ENCODE peak calls at places on chromosomes 11 and 22, in six cellular contexts. Q is effector memory CD4-positive, alpha-beta T cell; F is mesendoderm; E is neuronal stem cell; V is left ventricle myocardium inferior; Y is right cardiac atrium. C is an unnamed sample.

GRCh38 chr22:37925311-37925710 is 19.2 kb downstream of the MICALL1 start:
- DNase-seq in Q (no peak), F (no peak), E (no peak), V (no peak), Y (no peak), C (no peak)

GRCh38 chr11:5507177-5507576 is 2.6 kb downstream of the UBQLN3 start:
- DNase-seq in Q (no peak), F (peak; percentile 6), E (no peak), V (no peak), Y (no peak), C (no peak)

GRCh38 chr11:129189646-129190045 is 2.5 kb downstream of the ARHGAP32 start:
- DNase-seq in Q (no peak), F (no peak), E (no peak), V (no peak), Y (no peak), C (no peak)

GRCh38 chr11:27217948-27218410 is 145.0 kb downstream of the CCDC34 start:
- DNase-seq in Q (no peak), F (no peak), E (no peak), V (no peak), Y (peak; percentile 32), C (no peak)

GRCh38 chr11:118921121-118921928 is 4.4 kb downstream of the BCL9L start:
- DNase-seq in Q (no peak), F (peak; percentile 93), E (no peak), V (peak; percentile 68), Y (peak; percentile 89), C (peak; percentile 41)

GRCh38 chr11:109612481-109612880 is 190.5 kb downstream of the C11orf87 start:
- DNase-seq in Q (no peak), F (no peak), E (no peak), V (no peak), Y (no peak), C (no peak)

GRCh38 chr22:23237201-23237798 is 57.0 kb downstream of the BCR start:
- DNase-seq in Q (no peak), F (peak; percentile 96), E (peak; percentile 52), V (peak; percentile 88), Y (peak; percentile 90), C (no peak)

GRCh38 chr11:110777765-110778164 is 65.5 kb upstream of the ARHGAP20 start:
- DNase-seq in Q (no peak), F (no peak), E (no peak), V (no peak), Y (no peak), C (peak; percentile 14)

GRCh38 chr11:108616549-108616948 is 23.0 kb upstream of the EXPH5 start:
- DNase-seq in Q (no peak), F (peak; percentile 88), E (no peak), V (no peak), Y (no peak), C (peak; percentile 41)

GRCh38 chr22:46086577-46087335 is 63.6 kb upstream of the PPARA start:
- DNase-seq in Q (no peak), F (no peak), E (no peak), V (peak; percentile 22), Y (peak; percentile 74), C (peak; percentile 43)

GRCh38 chr11:10640308-10640707 is 53.2 kb downstream of the IRAG1 start:
- DNase-seq in Q (no peak), F (no peak), E (no peak), V (no peak), Y (no peak), C (no peak)

GRCh38 chr22:22730655-22731373 is 86.4 kb downstream of the GGTLC2 start:
- DNase-seq in Q (no peak), F (no peak), E (no peak), V (no peak), Y (no peak), C (no peak)

GRCh38 chr11:60978546-60979380 is 7.3 kb downstream of the CD6 start:
- DNase-seq in Q (no peak), F (no peak), E (no peak), V (no peak), Y (no peak), C (no peak)

GRCh38 chr11:45885921-45886721 is 670 bp downstream of the MAPK8IP1 start:
- DNase-seq in Q (no peak), F (peak; percentile 54), E (no peak), V (no peak), Y (no peak), C (no peak)

GRCh38 chr11:17905477-17905876 is 107.4 kb downstream of the SERGEF start:
- DNase-seq in Q (no peak), F (no peak), E (no peak), V (no peak), Y (no peak), C (no peak)

GRCh38 chr11:75743711-75744563 is 24.6 kb upstream of the DGAT2 start:
- DNase-seq in Q (no peak), F (no peak), E (no peak), V (peak; percentile 29), Y (no peak), C (no peak)

GRCh38 chr11:123180166-123180565 is 14.9 kb downstream of the CLMP start:
- DNase-seq in Q (no peak), F (peak; percentile 57), E (no peak), V (no peak), Y (no peak), C (no peak)

GRCh38 chr11:19447150-19447566 is 206.4 kb upstream of the E2F8 start:
- DNase-seq in Q (no peak), F (peak; percentile 25), E (no peak), V (no peak), Y (no peak), C (no peak)

GRCh38 chr11:77232242-77232641 is 69.2 kb downstream of the GDPD4 start:
- DNase-seq in Q (no peak), F (no peak), E (no peak), V (no peak), Y (no peak), C (no peak)

GRCh38 chr22:45445031-45445710 is 31.7 kb downstream of the RIBC2 start:
- DNase-seq in Q (no peak), F (no peak), E (no peak), V (no peak), Y (no peak), C (no peak)

GRCh38 chr22:24495365-24495675 is 188 bp downstream of the UPB1 start:
- DNase-seq in Q (no peak), F (no peak), E (no peak), V (no peak), Y (no peak), C (no peak)

GRCh38 chr11:96036863-96037262 is 113.0 kb upstream of the MTMR2 start:
- DNase-seq in Q (no peak), F (no peak), E (no peak), V (no peak), Y (peak; percentile 49), C (no peak)

GRCh38 chr11:76196849-76197248 is 9.5 kb downstream of the WNT11 start:
- DNase-seq in Q (no peak), F (no peak), E (no peak), V (no peak), Y (no peak), C (no peak)

GRCh38 chr11:119207607-119208006 is 1.5 kb downstream of the CBL start:
- DNase-seq in Q (no peak), F (no peak), E (no peak), V (no peak), Y (no peak), C (no peak)

GRCh38 chr11:73957654-73958361 is 7.0 kb downstream of the DNAJB13 start:
- DNase-seq in Q (no peak), F (no peak), E (no peak), V (no peak), Y (no peak), C (no peak)

GRCh38 chr11:13859986-13860385 is 102.5 kb upstream of the SPON1 start:
- DNase-seq in Q (no peak), F (no peak), E (no peak), V (no peak), Y (no peak), C (no peak)

GRCh38 chr22:39309364-39309861 is 10.0 kb downstream of the RPL3 start:
- DNase-seq in Q (no peak), F (peak; percentile 89), E (no peak), V (no peak), Y (peak; percentile 87), C (no peak)

GRCh38 chr11:20087118-20087521 is 73.2 kb downstream of the DBX1 start:
- DNase-seq in Q (no peak), F (no peak), E (no peak), V (no peak), Y (no peak), C (no peak)

GRCh38 chr11:10272132-10272531 is 21.9 kb downstream of the SBF2 start:
- DNase-seq in Q (no peak), F (no peak), E (no peak), V (no peak), Y (no peak), C (no peak)

GRCh38 chr22:19132693-19133400 is 1.7 kb downstream of the TSSK2 start:
- DNase-seq in Q (no peak), F (no peak), E (no peak), V (no peak), Y (no peak), C (no peak)
- H3K27me3 ChIP-seq in Q (no peaks in the 10 kb centered on the region), F (no peaks in the 10 kb centered on the region), E (no peaks in the 10 kb centered on the region), V (no peaks in the 10 kb centered on the region), Y (no peaks in the 10 kb centered on the region), C (no peaks in the 10 kb centered on the region)

GRCh38 chr11:63892233-63892632 is 24.7 kb downstream of the RCOR2 start:
- DNase-seq in Q (no peak), F (no peak), E (no peak), V (no peak), Y (no peak), C (no peak)
- H3K4me1 ChIP-seq in Q (peaks cover 53% of the 10 kb centered on the region), F (peaks cover 13% of the 10 kb centered on the region), E (peaks cover 9% of the 10 kb centered on the region), V (peaks cover 59% of the 10 kb centered on the region), Y (peaks cover 16% of the 10 kb centered on the region), C (no peaks in the 10 kb centered on the region)

GRCh38 chr11:67483498-67483798 is 622 bp downstream of the AIP start:
- DNase-seq in Q (no peak), F (no peak), E (no peak), V (no peak), Y (no peak), C (no peak)
- H3K4me3 ChIP-seq in Q (peak overlapping the region; percentile 58), F (no peak overlapping the region), E (peak overlapping the region; percentile 89), V (peak overlapping the region; percentile 68), Y (peak overlapping the region; percentile 56), C (peak overlapping the region; percentile 48)

GRCh38 chr22:32660292-32660691 is 141.2 kb upstream of the TIMP3 start:
- DNase-seq in Q (peak; percentile 21), F (peak; percentile 81), E (peak; percentile 42), V (peak; percentile 70), Y (peak; percentile 90), C (peak; percentile 62)

GRCh38 chr22:32653823-32654222 is 147.7 kb upstream of the TIMP3 start:
- DNase-seq in Q (no peak), F (no peak), E (no peak), V (no peak), Y (no peak), C (no peak)

GRCh38 chr22:32650553-32651345 is 150.8 kb upstream of the TIMP3 start:
- DNase-seq in Q (no peak), F (no peak), E (no peak), V (no peak), Y (no peak), C (no peak)

GRCh38 chr22:32652609-32653008 is 148.9 kb upstream of the TIMP3 start:
- DNase-seq in Q (no peak), F (no peak), E (no peak), V (no peak), Y (no peak), C (no peak)

DNA sequence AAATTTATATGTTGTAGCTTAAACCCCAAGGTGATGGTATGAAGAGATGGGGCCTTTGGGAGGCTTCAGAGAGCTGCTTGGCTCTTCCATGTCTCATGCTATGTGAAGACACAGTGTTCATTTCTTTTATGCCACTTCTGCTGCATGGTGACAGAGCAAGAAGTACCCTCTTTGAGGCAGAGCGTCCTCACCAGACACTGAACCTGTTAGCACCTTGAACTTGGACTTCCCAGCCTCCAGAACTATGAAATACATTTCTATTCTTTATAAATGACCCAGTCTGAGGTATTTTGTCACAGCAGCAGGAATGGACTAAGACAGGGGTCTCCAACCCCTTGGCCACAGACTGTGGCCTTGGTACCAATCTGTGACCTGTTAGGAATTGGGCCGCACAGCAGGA is 146.4 kb upstream of the TIMP3 start:
- DNase-seq in Q (no peak), F (no peak), E (no peak), V (no peak), Y (no peak), C (no peak)
- H3K27me3 ChIP-seq in Q (no peaks in the 10 kb centered on the region), F (no peaks in the 10 kb centered on the region), E (no peaks in the 10 kb centered on the region), V (peaks cover 4% of the 10 kb centered on the region), Y (no peaks in the 10 kb centered on the region), C (no peaks in the 10 kb centered on the region)

C was measured in SJSA1.